ENCODE peak calls at places on chromosomes 3 and 15, in ten cellular contexts. Z is GM10248; W is globus pallidus; A is stimulated activated CD4-positive, alpha-beta T cell treated with anti-CD3 and anti-CD28 coated beads, Interleukin-12 subunit alpha, Interleukin-12 subunit beta, amount 100 ng/mL, for 4 hours; X is NCI-H774; I is T follicular helper cell; P is activated CD8-positive, alpha-beta memory T cell treated with anti-CD3 and anti-CD28 coated beads, Interleukin-2, amount 50 U/mL, for 48 hours; Y is NCI-H1105; F is astrocyte of the spinal cord; T is SW480. B is an unnamed sample.

GRCh38 chr3:99330924-99331532 is 307.4 kb upstream of the COL8A1 start:
- DNase-seq in Z (no peak), W (no peak), A (no peak), X (no peak), I (no peak), P (no peak), Y (no peak), F (peak), T (no peak), B (no peak)

GRCh38 chr15:61169904-61170695 is 59.0 kb downstream of the RORA start:
- DNase-seq in Z (no peak), W (no peak), A (no peak), X (no peak), I (no peak), P (no peak), Y (no peak), F (no peak), T (no peak), B (no peak)

GRCh38 chr3:45035441-45036301 is 9.6 kb downstream of the CLEC3B start:
- DNase-seq in Z (peak), W (no peak), A (peak), X (no peak), I (no peak), P (peak), Y (no peak), F (peak), T (no peak), B (peak)

GRCh38 chr3:38662544-38662943 is 13.1 kb upstream of the SCN5A start:
- DNase-seq in Z (no peak), W (no peak), A (no peak), X (no peak), I (no peak), P (no peak), Y (peak), F (peak), T (peak), B (no peak)

GRCh38 chr3:179671709-179672337 is 19.0 kb downstream of the USP13 start:
- DNase-seq in Z (no peak), W (no peak), A (no peak), X (no peak), I (no peak), P (no peak), Y (no peak), F (peak), T (no peak), B (no peak)

GRCh38 chr15:31528846-31529245 is 202.2 kb downstream of the KLF13 start:
- DNase-seq in Z (no peak), W (peak), A (no peak), X (no peak), I (no peak), P (no peak), Y (no peak), F (no peak), T (no peak), B (no peak)

GRCh38 chr3:119795849-119796248 is 13.9 kb downstream of the NR1I2 start:
- DNase-seq in Z (no peak), W (no peak), A (no peak), X (no peak), I (no peak), P (no peak), Y (no peak), F (no peak), T (no peak), B (no peak)

GRCh38 chr15:40320931-40321371 is 2.5 kb upstream of the INAFM2 start:
- DNase-seq in Z (peak), W (peak), A (peak), X (peak), I (peak), P (no peak), Y (peak), F (peak), T (peak), B (peak)

GRCh38 chr3:107690522-107691138 is 167.9 kb downstream of the BBX start:
- DNase-seq in Z (peak), W (peak), A (no peak), X (no peak), I (no peak), P (no peak), Y (peak), F (peak), T (peak), B (no peak)

GRCh38 chr15:41483115-41483514 is 10.6 kb upstream of the ITPKA start:
- DNase-seq in Z (peak), W (no peak), A (no peak), X (no peak), I (no peak), P (no peak), Y (no peak), F (no peak), T (no peak), B (no peak)

GRCh38 chr3:129567176-129567705 is 24.3 kb downstream of the H1-8 start:
- DNase-seq in Z (no peak), W (no peak), A (no peak), X (no peak), I (no peak), P (no peak), Y (no peak), F (no peak), T (no peak), B (peak)

GRCh38 chr3:13005301-13005700 is 67.9 kb downstream of the IQSEC1 start:
- DNase-seq in Z (no peak), W (no peak), A (no peak), X (no peak), I (no peak), P (no peak), Y (no peak), F (no peak), T (no peak), B (no peak)

GRCh38 chr15:77907824-77908751 is 169.4 kb downstream of the TBC1D2B start:
- DNase-seq in Z (peak), W (no peak), A (peak), X (no peak), I (peak), P (peak), Y (no peak), F (peak), T (peak), B (peak)

GRCh38 chr15:67685008-67685599 is 140.2 kb upstream of the SKOR1 start:
- DNase-seq in Z (no peak), W (no peak), A (no peak), X (peak), I (no peak), P (no peak), Y (peak), F (peak), T (peak), B (no peak)

GRCh38 chr15:86833595-86833994 is 753.9 kb downstream of the AGBL1 start:
- DNase-seq in Z (no peak), W (no peak), A (no peak), X (no peak), I (no peak), P (no peak), Y (no peak), F (no peak), T (no peak), B (no peak)

GRCh38 chr3:184683900-184684560 is 27.8 kb downstream of the MAGEF1 start:
- DNase-seq in Z (no peak), W (no peak), A (no peak), X (no peak), I (no peak), P (no peak), Y (no peak), F (no peak), T (no peak), B (no peak)

GRCh38 chr15:26158176-26158575 is 295.0 kb upstream of the ATP10A start:
- DNase-seq in Z (no peak), W (no peak), A (no peak), X (no peak), I (no peak), P (no peak), Y (no peak), F (no peak), T (no peak), B (no peak)

GRCh38 chr3:139537325-139537724 is 2.2 kb downstream of the RBP1 start:
- DNase-seq in Z (no peak), W (no peak), A (no peak), X (no peak), I (no peak), P (no peak), Y (no peak), F (peak), T (peak), B (no peak)

GRCh38 chr15:70853270-70853854 is 595 bp downstream of the LARP6 start:
- DNase-seq in Z (no peak), W (no peak), A (no peak), X (no peak), I (no peak), P (peak), Y (peak), F (peak), T (peak), B (peak)

GRCh38 chr3:126872701-126873100 is 110.2 kb upstream of the PLXNA1 start:
- DNase-seq in Z (no peak), W (no peak), A (no peak), X (no peak), I (no peak), P (no peak), Y (no peak), F (no peak), T (no peak), B (no peak)

GRCh38 chr3:177182352-177182751 is 14.9 kb downstream of the TBL1XR1 start:
- DNase-seq in Z (no peak), W (no peak), A (no peak), X (no peak), I (no peak), P (no peak), Y (no peak), F (no peak), T (no peak), B (no peak)

GRCh38 chr15:31341501-31342195 is 15.0 kb downstream of the KLF13 start:
- DNase-seq in Z (no peak), W (no peak), A (no peak), X (no peak), I (no peak), P (no peak), Y (peak), F (no peak), T (no peak), B (no peak)

GRCh38 chr15:31901501-31901900 is 128.8 kb upstream of the CHRNA7 start:
- DNase-seq in Z (no peak), W (no peak), A (no peak), X (no peak), I (no peak), P (no peak), Y (no peak), F (no peak), T (no peak), B (no peak)

GRCh38 chr3:36826240-36826639 is 61.9 kb upstream of the DCLK3 start:
- DNase-seq in Z (no peak), W (no peak), A (no peak), X (no peak), I (no peak), P (no peak), Y (no peak), F (no peak), T (no peak), B (no peak)

GRCh38 chr15:22904736-22905135 is 66.3 kb downstream of the NIPA2 start:
- DNase-seq in Z (no peak), W (no peak), A (no peak), X (peak), I (no peak), P (no peak), Y (peak), F (peak), T (no peak), B (no peak)

GRCh38 chr3:40597441-40597840 is 72.7 kb downstream of the ZNF621 start:
- DNase-seq in Z (no peak), W (no peak), A (no peak), X (no peak), I (no peak), P (no peak), Y (no peak), F (peak), T (peak), B (no peak)

GRCh38 chr3:178382388-178383061 is 153.7 kb upstream of the KCNMB2 start:
- DNase-seq in Z (no peak), W (no peak), A (no peak), X (no peak), I (no peak), P (no peak), Y (no peak), F (peak), T (no peak), B (no peak)